ENCODE peak calls at places on chromosomes 5 and 9, in six cellular contexts. U, P, E, A, Y and W are unnamed samples. For H3K36me3, the result is how much of the 10 kb centered on the place peaks cover.

GRCh38 chr9:686381-686813 is 155.1 kb upstream of the DMRT1 start:
- DNase-seq in E (no peak), P (no peak), U (no peak), A (no peak), Y (no peak), W (no peak)

GRCh38 chr9:124885551-124885950 is 23.6 kb downstream of the ARPC5L start:
- DNase-seq in P (no peak), E (no peak), Y (no peak), A (no peak), U (no peak), W (no peak)

GRCh38 chr9:79769476-79770275 is 197.9 kb downstream of the TLE4 start:
- DNase-seq in Y (no peak), E (no peak), P (no peak), U (no peak), A (no peak), W (no peak)

GRCh38 chr9:33446507-33447403 is 638 bp downstream of the AQP3 start:
- DNase-seq in U (peak), E (no peak), Y (peak), P (peak), A (peak), W (peak)

GRCh38 chr5:65967288-65968066 is 41.1 kb downstream of the ERBIN start:
- DNase-seq in P (no peak), A (no peak), E (no peak), Y (no peak), U (no peak), W (no peak)

GRCh38 chr5:95669985-95670384 is 12.8 kb downstream of the SPATA9 start:
- DNase-seq in A (no peak), U (no peak), E (no peak), Y (no peak), P (no peak), W (no peak)

GRCh38 chr9:116494815-116495634 is 192.1 kb upstream of the TRIM32 start:
- DNase-seq in E (no peak), A (no peak), P (no peak), U (peak), Y (peak), W (peak)

GRCh38 chr5:179023528-179024189 is at the start of gene ZNF879:
- DNase-seq in Y (peak), U (peak), P (peak), A (peak), E (peak), W (peak)

GRCh38 chr9:75265525-75265972 is 177.2 kb downstream of the OSTF1 start:
- DNase-seq in U (peak), P (no peak), A (peak), Y (peak), E (peak), W (peak)

GRCh38 chr5:30113542-30113941 is 1079.9 kb upstream of the CDH6 start:
- DNase-seq in Y (no peak), U (no peak), P (no peak), E (no peak), A (no peak), W (no peak)

GRCh38 chr5:132506094-132506692 is 15.6 kb upstream of the IRF1 start:
- DNase-seq in Y (no peak), U (peak), P (peak), A (no peak), E (no peak), W (peak)

GRCh38 chr5:137233726-137234125 is 265.4 kb downstream of the SPOCK1 start:
- DNase-seq in P (no peak), U (no peak), Y (no peak), E (no peak), A (no peak), W (no peak)

GRCh38 chr5:120304653-120305052 is 159.4 kb upstream of the PRR16 start:
- DNase-seq in A (no peak), U (no peak), P (no peak), Y (no peak), E (no peak), W (no peak)

GRCh38 chr5:68420476-68421344 is 205.2 kb downstream of the PIK3R1 start:
- DNase-seq in A (peak), U (peak), Y (no peak), E (no peak), P (no peak), W (peak)

GRCh38 chr5:86126202-86126601 is 491.5 kb upstream of the COX7C start:
- DNase-seq in P (no peak), U (no peak), A (no peak), E (no peak), Y (no peak), W (no peak)

GRCh38 chr5:1315018-1315708 is 20.3 kb upstream of the TERT start:
- DNase-seq in A (no peak), U (no peak), P (no peak), Y (no peak), E (no peak), W (no peak)

GRCh38 chr5:6125781-6126180 is 252.6 kb downstream of the MED10 start:
- DNase-seq in U (no peak), P (no peak), E (no peak), Y (no peak), A (no peak), W (no peak)

GRCh38 chr9:70438341-70438924 is 24.0 kb upstream of the KLF9 start:
- DNase-seq in E (no peak), U (peak), Y (peak), P (no peak), A (peak), W (peak)
- TF ChIP-seq POLR2A in E (no peak), U (no peak), Y (peak), P (no peak), A (no peak), W (no peak)

GRCh38 chr9:123365881-123366528 is 10.0 kb downstream of the CRB2 start:
- DNase-seq in Y (no peak), P (no peak), E (no peak), U (no peak), A (no peak), W (no peak)
- H3K36me3 ChIP-seq in Y (under half), P (under half), E (under half), U (under half), A (under half), W (under half)

DNA sequence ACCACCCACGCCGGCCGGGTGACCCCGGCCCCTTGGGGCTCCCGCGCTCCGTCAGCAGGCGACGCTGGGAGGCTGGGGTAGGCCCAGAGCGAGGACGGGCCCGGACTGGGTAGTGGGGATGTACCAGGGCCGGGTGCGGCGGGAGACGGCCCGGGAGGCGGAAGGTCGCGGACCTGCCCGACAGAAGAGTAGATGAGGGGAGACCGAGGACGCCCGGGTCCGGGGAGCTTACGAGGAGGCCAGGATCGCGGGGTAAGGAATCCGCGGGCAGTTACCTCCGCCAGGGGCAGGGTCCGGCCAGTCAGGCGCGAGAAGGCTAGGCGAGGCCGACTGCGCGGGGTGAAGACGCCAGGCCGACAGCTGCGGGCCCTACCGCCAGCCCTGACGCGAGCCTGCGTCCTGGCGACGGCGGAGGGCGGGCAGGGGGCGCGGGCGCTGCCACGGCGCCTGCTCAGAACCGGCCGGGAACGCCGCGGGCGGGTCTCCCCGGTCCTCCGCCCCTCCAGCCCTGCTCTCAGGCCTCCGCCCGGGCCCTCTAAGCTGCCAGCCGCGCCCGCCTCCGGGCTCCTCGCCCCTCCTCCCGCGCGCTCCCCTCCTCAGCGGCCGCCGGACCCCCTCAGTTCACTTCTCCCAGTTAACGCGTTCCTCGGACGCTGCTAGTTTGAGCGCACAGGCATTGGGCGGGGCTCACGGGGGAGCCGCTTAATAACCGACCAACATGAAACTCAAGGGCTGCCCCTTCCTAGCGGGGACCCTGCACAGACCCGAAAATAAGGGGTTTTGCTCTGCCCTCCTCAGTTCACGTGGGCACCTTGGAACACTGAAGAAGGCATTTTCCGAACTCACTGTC is at the start of gene CPLANE1:
- DNase-seq in Y (peak), A (peak), E (peak), P (peak), U (peak), W (peak)
- TF ChIP-seq POLR2A in Y (peak), A (peak), E (peak), P (peak), U (peak), W (no peak)

GRCh38 chr5:55391707-55392106 is 83.9 kb downstream of the MTREX start:
- DNase-seq in P (no peak), E (no peak), U (no peak), Y (no peak), A (no peak), W (no peak)

GRCh38 chr5:55393501-55394175 is 85.8 kb downstream of the MTREX start:
- DNase-seq in P (no peak), U (no peak), Y (no peak), A (no peak), E (no peak), W (no peak)

GRCh38 chr5:55387865-55388264 is 80.1 kb downstream of the MTREX start:
- DNase-seq in Y (no peak), A (no peak), E (no peak), P (no peak), U (no peak), W (no peak)

DNA sequence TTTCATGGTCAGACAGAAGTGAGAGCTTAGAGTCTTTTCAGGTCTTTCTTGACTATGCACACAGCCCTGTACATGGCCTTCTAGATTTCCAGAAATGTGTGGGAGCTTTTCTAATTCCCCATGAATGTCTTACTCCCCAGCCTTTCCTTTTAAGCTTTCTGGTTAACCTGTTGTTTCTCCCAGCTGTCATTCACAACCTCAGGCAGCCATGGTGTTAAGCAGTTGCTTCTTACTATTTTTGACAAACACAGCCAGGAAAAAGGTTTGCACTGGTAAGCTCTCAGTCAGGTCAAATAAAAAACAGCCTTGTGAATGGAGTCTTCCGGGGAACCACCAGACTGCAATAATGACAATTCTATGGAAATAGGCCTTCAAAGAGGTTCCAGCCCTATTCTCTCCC is 84.9 kb downstream of the MTREX start:
- DNase-seq in A (no peak), P (no peak), E (no peak), Y (no peak), U (no peak), W (no peak)
- H3K36me3 ChIP-seq in A (under half), P (under half), E (under half), Y (under half), U (under half), W (under half)

GRCh38 chr9:135087489-135087791 is at the start of gene OLFM1:
- DNase-seq in P (peak), U (peak), A (peak), E (peak), Y (peak), W (peak)
- TF ChIP-seq POLR2A in P (peak), U (no peak), A (no peak), E (peak), Y (no peak), W (no peak)

DNA sequence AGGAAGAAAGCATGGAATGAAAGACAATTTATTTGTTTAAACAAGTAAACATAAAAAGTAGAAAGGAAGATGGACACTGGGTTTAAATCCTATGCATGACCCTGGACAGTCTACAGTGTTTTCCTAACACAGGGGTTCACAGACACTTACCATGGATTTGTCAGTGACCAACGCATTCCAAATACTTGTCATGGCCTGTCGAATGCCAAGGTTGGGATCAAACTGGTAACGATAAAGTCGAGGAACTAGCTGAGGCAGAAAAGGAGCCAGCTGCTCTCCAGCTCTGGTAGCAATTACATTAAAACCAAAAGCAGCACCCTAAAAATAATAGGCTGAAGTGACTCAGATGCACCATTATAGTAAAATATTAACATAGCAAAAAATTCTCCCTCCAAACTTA is 59.4 kb upstream of the OR2K2 start:
- DNase-seq in Y (no peak), U (no peak), A (no peak), E (no peak), P (no peak), W (no peak)
- H3K36me3 ChIP-seq in Y (under half), U (half or more), A (under half), E (under half), P (under half), W (under half)

GRCh38 chr9:93060746-93061259 is 2.3 kb downstream of the SUSD3 start:
- DNase-seq in U (no peak), P (peak), E (no peak), A (no peak), Y (no peak), W (peak)

GRCh38 chr9:93061260-93061751 is 2.8 kb downstream of the SUSD3 start:
- DNase-seq in U (no peak), P (peak), Y (no peak), A (no peak), E (no peak), W (no peak)

GRCh38 chr9:93062364-93062763 is 3.9 kb downstream of the SUSD3 start:
- DNase-seq in Y (no peak), A (no peak), U (no peak), E (no peak), P (no peak), W (no peak)

GRCh38 chr9:93059960-93060591 is 1.6 kb downstream of the SUSD3 start:
- DNase-seq in Y (no peak), A (no peak), U (no peak), P (no peak), E (no peak), W (no peak)

DNA sequence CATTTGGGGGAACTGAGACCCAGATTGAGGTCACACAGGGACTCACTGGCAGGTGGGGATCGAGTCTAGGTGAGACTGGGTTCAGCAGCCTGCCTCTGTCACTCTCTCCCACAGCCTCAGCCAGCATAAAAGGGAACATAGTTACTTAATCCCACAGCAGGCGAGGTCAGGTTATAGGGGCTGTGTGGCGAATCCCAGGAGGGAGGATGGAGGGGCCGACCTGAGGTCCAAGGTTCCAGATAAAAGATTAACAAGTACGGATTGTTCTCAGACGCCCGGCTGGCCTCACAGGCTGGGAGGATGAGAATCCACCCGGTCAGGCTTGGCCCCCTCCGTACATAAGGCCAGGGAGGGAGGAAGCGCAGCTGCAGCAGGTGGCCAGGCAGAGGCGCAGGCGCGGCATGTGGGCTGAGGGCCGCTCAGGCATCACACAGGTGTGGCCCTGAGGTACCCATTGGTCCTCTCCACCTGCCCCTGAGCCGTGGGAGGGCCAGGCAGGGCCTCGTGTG is 3.3 kb downstream of the SUSD3 start:
- DNase-seq in A (no peak), U (no peak), P (no peak), E (no peak), Y (no peak), W (peak)
- TF ChIP-seq POLR2A in A (no peak), U (no peak), P (no peak), E (no peak), Y (no peak), W (no peak)

GRCh38 chr9:15104826-15105420 is 194.7 kb upstream of the FREM1 start:
- DNase-seq in Y (no peak), U (peak), P (no peak), A (no peak), E (no peak), W (peak)

GRCh38 chr9:15101046-15101445 is 190.8 kb upstream of the FREM1 start:
- DNase-seq in A (no peak), E (no peak), P (no peak), Y (no peak), U (no peak), W (no peak)

GRCh38 chr9:15103321-15103720 is 193.1 kb upstream of the FREM1 start:
- DNase-seq in P (no peak), E (no peak), A (no peak), U (no peak), Y (no peak), W (no peak)
- H3K36me3 ChIP-seq in P (under half), E (under half), A (under half), U (under half), Y (under half), W (under half)

GRCh38 chr5:133952729-133953567 is 15.5 kb downstream of the C5orf15 start:
- DNase-seq in A (peak), Y (no peak), E (peak), U (peak), P (peak), W (peak)
- TF ChIP-seq POLR2A in A (no peak), Y (no peak), E (no peak), U (peak), P (no peak), W (no peak)